ENCODE peak calls at places on chromosomes 6 and 20, in five cellular contexts. One of them, this sample, is unnamed.

GRCh38 chr6:131816869-131817268 is 9.0 kb downstream of the ENPP1 start:
- DNase-seq in suprapubic skin: no peak
- DNase-seq in sigmoid colon: no peak
- DNase-seq in GM12891: no peak
- DNase-seq in K562: no peak
- DNase-seq in this sample: no peak

GRCh38 chr20:50589548-50590347 is 79.6 kb downstream of the PTPN1 start:
- DNase-seq in suprapubic skin: no peak
- DNase-seq in sigmoid colon: peak; percentile 48
- DNase-seq in GM12891: no peak
- DNase-seq in K562: no peak
- DNase-seq in this sample: no peak

GRCh38 chr6:36615018-36615761 is 21.0 kb downstream of the SRSF3 start:
- DNase-seq in suprapubic skin: peak; percentile 73
- DNase-seq in sigmoid colon: peak; percentile 80
- DNase-seq in GM12891: no peak
- DNase-seq in K562: peak; percentile 75
- DNase-seq in this sample: no peak

GRCh38 chr6:41093729-41094128 is 21.0 kb downstream of the NFYA start:
- DNase-seq in suprapubic skin: no peak
- DNase-seq in sigmoid colon: no peak
- DNase-seq in GM12891: no peak
- DNase-seq in K562: no peak
- DNase-seq in this sample: no peak

GRCh38 chr6:24775520-24776058 is 852 bp downstream of the GMNN start:
- DNase-seq in suprapubic skin: no peak
- DNase-seq in sigmoid colon: no peak
- DNase-seq in GM12891: no peak
- DNase-seq in K562: no peak
- DNase-seq in this sample: no peak

GRCh38 chr6:154891901-154892300 is 103.2 kb upstream of the TIAM2 start:
- DNase-seq in suprapubic skin: no peak
- DNase-seq in sigmoid colon: no peak
- DNase-seq in GM12891: no peak
- DNase-seq in K562: no peak
- DNase-seq in this sample: no peak

GRCh38 chr20:21184810-21185209 is 58.9 kb downstream of the KIZ start:
- DNase-seq in suprapubic skin: no peak
- DNase-seq in sigmoid colon: no peak
- DNase-seq in GM12891: no peak
- DNase-seq in K562: no peak
- DNase-seq in this sample: no peak

GRCh38 chr6:141252828-141253608 is 879.7 kb upstream of the GJE1 start:
- DNase-seq in suprapubic skin: no peak
- DNase-seq in sigmoid colon: no peak
- DNase-seq in GM12891: no peak
- DNase-seq in K562: no peak
- DNase-seq in this sample: no peak

GRCh38 chr6:128202169-128202765 is 301.4 kb upstream of the THEMIS start:
- DNase-seq in suprapubic skin: no peak
- DNase-seq in sigmoid colon: no peak
- DNase-seq in GM12891: no peak
- DNase-seq in K562: no peak
- DNase-seq in this sample: no peak

GRCh38 chr20:10463622-10464021 is 28.5 kb downstream of the SLX4IP start:
- DNase-seq in suprapubic skin: no peak
- DNase-seq in sigmoid colon: no peak
- DNase-seq in GM12891: no peak
- DNase-seq in K562: no peak
- DNase-seq in this sample: no peak

GRCh38 chr6:37988131-37988530 is 168.6 kb downstream of the ZFAND3 start:
- DNase-seq in suprapubic skin: no peak
- DNase-seq in sigmoid colon: no peak
- DNase-seq in GM12891: no peak
- DNase-seq in K562: no peak
- DNase-seq in this sample: no peak

GRCh38 chr6:25359891-25360290 is 80.7 kb downstream of the CARMIL1 start:
- DNase-seq in suprapubic skin: no peak
- DNase-seq in sigmoid colon: no peak
- DNase-seq in GM12891: no peak
- DNase-seq in K562: no peak
- DNase-seq in this sample: no peak

GRCh38 chr20:1204547-1204946 is 1.3 kb downstream of the C20orf202 start:
- DNase-seq in suprapubic skin: no peak
- DNase-seq in sigmoid colon: no peak
- DNase-seq in GM12891: no peak
- DNase-seq in K562: no peak
- DNase-seq in this sample: no peak

GRCh38 chr20:5122861-5123260 is 3.1 kb upstream of the PCNA start:
- DNase-seq in suprapubic skin: no peak
- DNase-seq in sigmoid colon: no peak
- DNase-seq in GM12891: no peak
- DNase-seq in K562: peak; percentile 33
- DNase-seq in this sample: no peak

GRCh38 chr6:13355043-13355945 is 27.0 kb upstream of the TBC1D7 start:
- DNase-seq in suprapubic skin: no peak
- DNase-seq in sigmoid colon: no peak
- DNase-seq in GM12891: no peak
- DNase-seq in K562: peak; percentile 60
- DNase-seq in this sample: no peak

GRCh38 chr6:18154507-18155272 is at the start of gene TPMT:
- DNase-seq in suprapubic skin: no peak
- DNase-seq in sigmoid colon: peak; percentile 73
- DNase-seq in GM12891: no peak
- DNase-seq in K562: no peak
- DNase-seq in this sample: peak; percentile 32

GRCh38 chr20:58898629-58899028 is 46.1 kb downstream of the GNAS start:
- DNase-seq in suprapubic skin: no peak
- DNase-seq in sigmoid colon: no peak
- DNase-seq in GM12891: no peak
- DNase-seq in K562: no peak
- DNase-seq in this sample: no peak

GRCh38 chr6:21098744-21099143 is 494.8 kb upstream of the SOX4 start:
- DNase-seq in suprapubic skin: no peak
- DNase-seq in sigmoid colon: no peak
- DNase-seq in GM12891: no peak
- DNase-seq in K562: no peak
- DNase-seq in this sample: no peak

GRCh38 chr20:61055642-61056041 is 196.4 kb upstream of the CDH4 start:
- DNase-seq in suprapubic skin: no peak
- DNase-seq in sigmoid colon: no peak
- DNase-seq in GM12891: no peak
- DNase-seq in K562: no peak
- DNase-seq in this sample: no peak

GRCh38 chr20:41366546-41367392 is at the start of gene EMILIN3:
- DNase-seq in suprapubic skin: no peak
- DNase-seq in sigmoid colon: no peak
- DNase-seq in GM12891: no peak
- DNase-seq in K562: no peak
- DNase-seq in this sample: no peak

GRCh38 chr20:4476903-4477302 is 244.8 kb upstream of the PRND start:
- DNase-seq in suprapubic skin: no peak
- DNase-seq in sigmoid colon: no peak
- DNase-seq in GM12891: no peak
- DNase-seq in K562: no peak
- DNase-seq in this sample: no peak

GRCh38 chr6:115468272-115469005 is 592.3 kb downstream of the FRK start:
- DNase-seq in suprapubic skin: no peak
- DNase-seq in sigmoid colon: no peak
- DNase-seq in GM12891: no peak
- DNase-seq in K562: no peak
- DNase-seq in this sample: no peak

GRCh38 chr6:45607818-45608217 is 230.1 kb upstream of the SUPT3H start:
- DNase-seq in suprapubic skin: no peak
- DNase-seq in sigmoid colon: no peak
- DNase-seq in GM12891: no peak
- DNase-seq in K562: no peak
- DNase-seq in this sample: no peak

GRCh38 chr6:33438978-33439594 is 15.3 kb upstream of the ZBTB9 start:
- DNase-seq in suprapubic skin: no peak
- DNase-seq in sigmoid colon: peak; percentile 11
- DNase-seq in GM12891: no peak
- DNase-seq in K562: no peak
- DNase-seq in this sample: no peak

GRCh38 chr6:47235964-47236760 is 73.5 kb downstream of the TNFRSF21 start:
- DNase-seq in suprapubic skin: no peak
- DNase-seq in sigmoid colon: no peak
- DNase-seq in GM12891: no peak
- DNase-seq in K562: peak; percentile 20
- DNase-seq in this sample: no peak

GRCh38 chr6:67790569-67790968 is 844.5 kb upstream of the ADGRB3 start:
- DNase-seq in suprapubic skin: no peak
- DNase-seq in sigmoid colon: no peak
- DNase-seq in GM12891: no peak
- DNase-seq in K562: no peak
- DNase-seq in this sample: no peak

DNA sequence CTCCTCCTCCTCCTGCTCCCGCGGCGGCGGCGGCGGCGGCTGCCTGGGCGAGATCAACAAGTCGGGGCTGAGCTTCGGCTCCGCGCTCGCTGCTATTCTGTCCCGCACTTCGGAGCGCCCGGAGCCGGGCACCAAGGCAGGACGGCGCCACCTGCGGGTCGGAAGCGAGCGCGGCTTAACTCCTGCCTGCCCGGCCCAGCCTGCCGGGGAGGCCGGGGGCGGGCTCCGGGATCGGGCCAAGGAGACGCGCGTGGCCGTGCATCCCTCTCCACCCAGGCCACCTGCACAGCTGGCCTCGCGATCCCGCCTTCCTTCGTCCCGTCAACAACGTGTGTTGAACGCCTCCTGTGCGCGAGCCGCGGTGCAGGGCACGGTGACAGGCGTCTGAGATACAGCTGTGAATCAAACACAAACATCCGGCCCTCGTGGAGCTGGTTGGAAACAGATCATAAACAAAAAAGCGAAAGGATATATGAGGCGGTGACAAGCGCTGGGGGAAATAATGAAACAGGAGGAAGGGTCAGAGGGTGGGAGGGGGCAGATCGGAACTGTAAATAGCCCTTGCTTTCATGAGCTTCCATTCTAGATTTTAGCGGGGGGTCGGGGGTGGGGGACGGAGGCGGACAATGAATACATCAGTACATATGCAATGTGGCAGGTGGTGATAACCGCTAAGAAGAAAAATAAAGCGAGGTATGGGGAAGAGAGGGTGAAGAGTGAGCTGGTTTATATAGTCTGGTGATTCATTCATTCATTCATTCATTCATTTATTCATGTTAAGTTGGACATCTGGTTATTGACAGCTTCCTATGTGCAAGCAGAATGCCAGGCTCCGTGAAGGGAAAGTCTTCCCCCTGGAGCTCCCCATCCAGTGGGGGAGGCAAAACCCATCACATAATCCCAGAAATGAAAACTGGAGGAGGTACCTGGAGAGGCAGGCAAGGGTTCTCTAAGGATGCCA is 2.0 kb upstream of the KCNB1 start:
- DNase-seq in suprapubic skin: peak; percentile 72
- DNase-seq in sigmoid colon: peak; percentile 92
- DNase-seq in GM12891: peak; percentile 78
- DNase-seq in K562: peak; percentile 73
- DNase-seq in this sample: peak; percentile 80
- TF ChIP-seq POLR2AphosphoS5 in suprapubic skin: no peak
- TF ChIP-seq POLR2AphosphoS5 in sigmoid colon: peak; percentile 44
- TF ChIP-seq POLR2AphosphoS5 in GM12891: no peak
- TF ChIP-seq POLR2AphosphoS5 in K562: no peak
- TF ChIP-seq POLR2AphosphoS5 in this sample: no peak

GRCh38 chr20:17938889-17939619 is 29.5 kb downstream of the SNX5 start:
- DNase-seq in suprapubic skin: no peak
- DNase-seq in sigmoid colon: peak; percentile 82
- DNase-seq in GM12891: peak; percentile 53
- DNase-seq in K562: peak; percentile 72
- DNase-seq in this sample: peak; percentile 77
- TF ChIP-seq POLR2A in suprapubic skin: no peak
- TF ChIP-seq POLR2A in sigmoid colon: no peak
- TF ChIP-seq POLR2A in GM12891: no peak
- TF ChIP-seq POLR2A in K562: no peak
- TF ChIP-seq POLR2A in this sample: no peak

GRCh38 chr6:54846243-54846856 is at the start of gene FAM83B:
- DNase-seq in suprapubic skin: peak; percentile 80
- DNase-seq in sigmoid colon: no peak
- DNase-seq in GM12891: no peak
- DNase-seq in K562: no peak
- DNase-seq in this sample: peak; percentile 77
- TF ChIP-seq POLR2AphosphoS5 in suprapubic skin: no peak
- TF ChIP-seq POLR2AphosphoS5 in sigmoid colon: no peak
- TF ChIP-seq POLR2AphosphoS5 in GM12891: no peak
- TF ChIP-seq POLR2AphosphoS5 in K562: no peak
- TF ChIP-seq POLR2AphosphoS5 in this sample: peak; percentile 64

GRCh38 chr20:9332783-9333482 is 181.5 kb upstream of the LAMP5 start:
- DNase-seq in suprapubic skin: no peak
- DNase-seq in sigmoid colon: no peak
- DNase-seq in GM12891: no peak
- DNase-seq in K562: no peak
- DNase-seq in this sample: no peak
- TF ChIP-seq POLR2A in suprapubic skin: no peak
- TF ChIP-seq POLR2A in sigmoid colon: no peak
- TF ChIP-seq POLR2A in GM12891: no peak
- TF ChIP-seq POLR2A in K562: no peak
- TF ChIP-seq POLR2A in this sample: no peak

GRCh38 chr6:167238169-167238693 is 52.9 kb upstream of the UNC93A start:
- DNase-seq in suprapubic skin: no peak
- DNase-seq in sigmoid colon: no peak
- DNase-seq in GM12891: no peak
- DNase-seq in K562: no peak
- DNase-seq in this sample: no peak
- TF ChIP-seq POLR2AphosphoS5 in suprapubic skin: no peak
- TF ChIP-seq POLR2AphosphoS5 in sigmoid colon: no peak
- TF ChIP-seq POLR2AphosphoS5 in GM12891: no peak
- TF ChIP-seq POLR2AphosphoS5 in K562: no peak
- TF ChIP-seq POLR2AphosphoS5 in this sample: no peak